ENCODE peak calls at places on chromosomes 7 and 10, in ten cellular contexts. One of them, this sample, is unnamed.

GRCh38 chr7:153276394-153276793 is 516.8 kb downstream of the ACTR3B start:
- DNase-seq in lower lobe of right lung: no peak
- DNase-seq in SJSA1: no peak
- DNase-seq in upper lobe of right lung: no peak
- DNase-seq in neural progenitor cell: no peak
- DNase-seq in breast epithelium: no peak
- DNase-seq in HCT116: no peak
- DNase-seq in prostate gland: no peak
- DNase-seq in colonic mucosa: no peak
- DNase-seq in astrocyte: no peak
- DNase-seq in this sample: no peak

GRCh38 chr10:51314079-51314835 is 240.0 kb downstream of the PRKG1 start:
- DNase-seq in lower lobe of right lung: no peak
- DNase-seq in SJSA1: no peak
- DNase-seq in upper lobe of right lung: no peak
- DNase-seq in neural progenitor cell: no peak
- DNase-seq in breast epithelium: no peak
- DNase-seq in HCT116: no peak
- DNase-seq in prostate gland: no peak
- DNase-seq in colonic mucosa: no peak
- DNase-seq in astrocyte: no peak
- DNase-seq in this sample: no peak

GRCh38 chr10:46028584-46029570 is 1.5 kb downstream of the NCOA4 start:
- DNase-seq in lower lobe of right lung: no peak
- DNase-seq in SJSA1: peak
- DNase-seq in upper lobe of right lung: no peak
- DNase-seq in neural progenitor cell: peak
- DNase-seq in breast epithelium: no peak
- DNase-seq in HCT116: peak
- DNase-seq in prostate gland: no peak
- DNase-seq in colonic mucosa: peak
- DNase-seq in astrocyte: peak
- DNase-seq in this sample: peak

GRCh38 chr7:147496209-147496608 is 1094.4 kb upstream of the C7orf33 start:
- DNase-seq in lower lobe of right lung: no peak
- DNase-seq in SJSA1: no peak
- DNase-seq in upper lobe of right lung: no peak
- DNase-seq in neural progenitor cell: no peak
- DNase-seq in breast epithelium: no peak
- DNase-seq in HCT116: no peak
- DNase-seq in prostate gland: no peak
- DNase-seq in colonic mucosa: no peak
- DNase-seq in astrocyte: no peak
- DNase-seq in this sample: no peak

GRCh38 chr10:86876748-86877147 is 80.7 kb downstream of the MMRN2 start:
- DNase-seq in lower lobe of right lung: no peak
- DNase-seq in SJSA1: no peak
- DNase-seq in upper lobe of right lung: no peak
- DNase-seq in neural progenitor cell: no peak
- DNase-seq in breast epithelium: no peak
- DNase-seq in HCT116: no peak
- DNase-seq in prostate gland: no peak
- DNase-seq in colonic mucosa: no peak
- DNase-seq in astrocyte: no peak
- DNase-seq in this sample: no peak

GRCh38 chr7:64307254-64308018 is 6.3 kb upstream of the ZNF736 start:
- DNase-seq in lower lobe of right lung: peak
- DNase-seq in SJSA1: no peak
- DNase-seq in upper lobe of right lung: peak
- DNase-seq in neural progenitor cell: no peak
- DNase-seq in breast epithelium: peak
- DNase-seq in HCT116: no peak
- DNase-seq in prostate gland: peak
- DNase-seq in colonic mucosa: peak
- DNase-seq in astrocyte: peak
- DNase-seq in this sample: peak

GRCh38 chr10:102660891-102661613 is 16.8 kb downstream of the TRIM8 start:
- DNase-seq in lower lobe of right lung: peak
- DNase-seq in SJSA1: no peak
- DNase-seq in upper lobe of right lung: peak
- DNase-seq in neural progenitor cell: peak
- DNase-seq in breast epithelium: no peak
- DNase-seq in HCT116: no peak
- DNase-seq in prostate gland: no peak
- DNase-seq in colonic mucosa: peak
- DNase-seq in astrocyte: peak
- DNase-seq in this sample: peak

GRCh38 chr7:27994639-27995038 is 186.0 kb downstream of the JAZF1 start:
- DNase-seq in lower lobe of right lung: no peak
- DNase-seq in SJSA1: peak
- DNase-seq in upper lobe of right lung: no peak
- DNase-seq in neural progenitor cell: no peak
- DNase-seq in breast epithelium: no peak
- DNase-seq in HCT116: no peak
- DNase-seq in prostate gland: no peak
- DNase-seq in colonic mucosa: peak
- DNase-seq in astrocyte: peak
- DNase-seq in this sample: no peak

GRCh38 chr10:95295031-95295755 is 4.4 kb upstream of the PDLIM1 start:
- DNase-seq in lower lobe of right lung: peak
- DNase-seq in SJSA1: peak
- DNase-seq in upper lobe of right lung: peak
- DNase-seq in neural progenitor cell: peak
- DNase-seq in breast epithelium: peak
- DNase-seq in HCT116: no peak
- DNase-seq in prostate gland: peak
- DNase-seq in colonic mucosa: peak
- DNase-seq in astrocyte: peak
- DNase-seq in this sample: peak

GRCh38 chr10:12482586-12482985 is 133.2 kb downstream of the CAMK1D start:
- DNase-seq in lower lobe of right lung: no peak
- DNase-seq in SJSA1: no peak
- DNase-seq in upper lobe of right lung: no peak
- DNase-seq in neural progenitor cell: peak
- DNase-seq in breast epithelium: no peak
- DNase-seq in HCT116: no peak
- DNase-seq in prostate gland: no peak
- DNase-seq in colonic mucosa: no peak
- DNase-seq in astrocyte: no peak
- DNase-seq in this sample: no peak

GRCh38 chr10:109920011-109920410 is 3.3 kb downstream of the XPNPEP1 start:
- DNase-seq in lower lobe of right lung: no peak
- DNase-seq in SJSA1: no peak
- DNase-seq in upper lobe of right lung: no peak
- DNase-seq in neural progenitor cell: no peak
- DNase-seq in breast epithelium: no peak
- DNase-seq in HCT116: no peak
- DNase-seq in prostate gland: no peak
- DNase-seq in colonic mucosa: no peak
- DNase-seq in astrocyte: no peak
- DNase-seq in this sample: no peak
- H3K27ac ChIP-seq in lower lobe of right lung: no peak
- H3K27ac ChIP-seq in SJSA1: no peak
- H3K27ac ChIP-seq in upper lobe of right lung: no peak
- H3K27ac ChIP-seq in neural progenitor cell: no peak
- H3K27ac ChIP-seq in breast epithelium: no peak
- H3K27ac ChIP-seq in HCT116: no peak
- H3K27ac ChIP-seq in prostate gland: no peak
- H3K27ac ChIP-seq in colonic mucosa: no peak
- H3K27ac ChIP-seq in astrocyte: no peak
- H3K27ac ChIP-seq in this sample: no peak

DNA sequence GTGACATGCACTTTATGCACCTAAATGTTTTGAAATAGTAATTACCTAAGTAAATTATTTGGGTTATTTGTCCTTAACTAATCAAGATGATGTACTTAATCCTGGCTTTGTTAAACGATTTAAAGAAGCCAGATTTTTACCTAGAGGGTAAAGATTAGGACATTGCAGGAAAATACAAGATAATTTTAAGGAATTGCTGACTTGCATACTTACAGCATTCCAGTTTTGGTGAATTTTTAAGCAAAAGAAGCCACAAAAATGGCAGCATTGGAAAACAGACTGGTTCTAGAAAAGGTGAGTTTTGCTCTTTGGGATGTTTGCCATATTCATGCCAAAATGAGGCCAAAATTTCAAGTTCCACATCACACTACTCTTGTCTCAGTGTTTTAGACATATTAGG is 33.4 kb downstream of the BCAP29 start:
- DNase-seq in lower lobe of right lung: no peak
- DNase-seq in SJSA1: no peak
- DNase-seq in upper lobe of right lung: no peak
- DNase-seq in neural progenitor cell: no peak
- DNase-seq in breast epithelium: no peak
- DNase-seq in HCT116: no peak
- DNase-seq in prostate gland: no peak
- DNase-seq in colonic mucosa: no peak
- DNase-seq in astrocyte: no peak
- DNase-seq in this sample: no peak
- H3K27ac ChIP-seq in lower lobe of right lung: no peak
- H3K27ac ChIP-seq in SJSA1: no peak
- H3K27ac ChIP-seq in upper lobe of right lung: no peak
- H3K27ac ChIP-seq in neural progenitor cell: no peak
- H3K27ac ChIP-seq in breast epithelium: peak
- H3K27ac ChIP-seq in HCT116: no peak
- H3K27ac ChIP-seq in prostate gland: peak
- H3K27ac ChIP-seq in colonic mucosa: no peak
- H3K27ac ChIP-seq in astrocyte: no peak
- H3K27ac ChIP-seq in this sample: no peak

DNA sequence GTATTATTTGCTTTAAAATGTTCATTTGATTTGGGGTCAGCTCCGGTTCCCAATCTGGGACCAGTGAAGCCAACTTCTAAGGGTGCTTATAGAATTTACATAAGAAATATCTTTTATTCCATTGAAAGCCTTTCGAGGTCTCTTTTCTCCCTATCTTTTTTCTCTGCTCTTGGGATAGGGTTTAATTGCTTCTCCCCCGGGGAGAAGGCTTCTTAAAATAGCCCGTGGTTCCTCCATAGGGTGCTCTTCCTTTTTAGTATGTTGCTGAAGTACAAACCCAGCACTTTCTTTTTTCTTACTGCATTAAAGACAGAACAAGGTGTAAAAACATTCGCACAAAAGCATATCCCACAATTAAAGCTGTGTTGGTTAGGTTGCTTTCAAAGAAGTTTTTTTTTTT is 107.5 kb downstream of the POU6F2 start:
- DNase-seq in lower lobe of right lung: no peak
- DNase-seq in SJSA1: no peak
- DNase-seq in upper lobe of right lung: no peak
- DNase-seq in neural progenitor cell: no peak
- DNase-seq in breast epithelium: no peak
- DNase-seq in HCT116: no peak
- DNase-seq in prostate gland: no peak
- DNase-seq in colonic mucosa: no peak
- DNase-seq in astrocyte: no peak
- DNase-seq in this sample: no peak
- H3K27ac ChIP-seq in lower lobe of right lung: no peak
- H3K27ac ChIP-seq in SJSA1: no peak
- H3K27ac ChIP-seq in upper lobe of right lung: no peak
- H3K27ac ChIP-seq in neural progenitor cell: no peak
- H3K27ac ChIP-seq in breast epithelium: no peak
- H3K27ac ChIP-seq in HCT116: no peak
- H3K27ac ChIP-seq in prostate gland: no peak
- H3K27ac ChIP-seq in colonic mucosa: no peak
- H3K27ac ChIP-seq in astrocyte: no peak
- H3K27ac ChIP-seq in this sample: no peak

DNA sequence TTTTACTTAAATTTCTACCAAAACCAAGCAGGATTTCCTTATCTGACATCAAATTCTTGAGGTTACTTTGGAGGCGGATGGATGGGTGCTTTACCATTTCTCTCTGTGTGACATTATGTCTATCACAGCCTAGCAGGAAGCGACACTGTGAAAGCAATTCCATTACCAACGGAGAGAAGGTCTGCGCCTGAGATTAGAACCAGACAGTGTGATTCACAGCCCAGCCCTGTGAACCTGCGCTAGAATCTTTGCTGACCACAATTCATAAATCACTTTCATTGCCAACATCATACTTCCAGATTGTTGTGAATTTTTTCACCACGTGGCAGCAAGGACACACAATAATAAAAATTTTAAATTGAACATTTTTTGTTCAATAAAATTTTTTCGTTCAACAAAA is 126.5 kb downstream of the CUBN start:
- DNase-seq in lower lobe of right lung: no peak
- DNase-seq in SJSA1: no peak
- DNase-seq in upper lobe of right lung: no peak
- DNase-seq in neural progenitor cell: no peak
- DNase-seq in breast epithelium: no peak
- DNase-seq in HCT116: no peak
- DNase-seq in prostate gland: no peak
- DNase-seq in colonic mucosa: no peak
- DNase-seq in astrocyte: peak
- DNase-seq in this sample: no peak
- H3K27ac ChIP-seq in lower lobe of right lung: peak
- H3K27ac ChIP-seq in SJSA1: no peak
- H3K27ac ChIP-seq in upper lobe of right lung: peak
- H3K27ac ChIP-seq in neural progenitor cell: no peak
- H3K27ac ChIP-seq in breast epithelium: peak
- H3K27ac ChIP-seq in HCT116: no peak
- H3K27ac ChIP-seq in prostate gland: no peak
- H3K27ac ChIP-seq in colonic mucosa: no peak
- H3K27ac ChIP-seq in astrocyte: peak
- H3K27ac ChIP-seq in this sample: peak

This sample was measured in CD4-positive, alpha-beta T cell.